ENCODE peak calls at places on chromosomes 13 and 19, in seven cellular contexts. One of them, this sample, is unnamed.
A peak's percentile ranks its signal among the peaks of the same experiment; 100 is the strongest.

GRCh38 chr19:35024095-35024494 is 6.2 kb upstream of the SCN1B start:
- DNase-seq in stomach: no peak
- DNase-seq in heart left ventricle: no peak
- DNase-seq in transverse colon: no peak
- DNase-seq in breast epithelium: no peak
- DNase-seq in IMR-90: no peak
- DNase-seq in ovary: no peak
- DNase-seq in this sample: no peak

GRCh38 chr19:18456974-18457373 is 19.0 kb upstream of the ISYNA1 start:
- DNase-seq in stomach: no peak
- DNase-seq in heart left ventricle: peak; percentile 82
- DNase-seq in transverse colon: peak; percentile 48
- DNase-seq in breast epithelium: no peak
- DNase-seq in IMR-90: no peak
- DNase-seq in ovary: no peak
- DNase-seq in this sample: peak; percentile 60

GRCh38 chr13:31970237-31970930 is 61.2 kb upstream of the FRY start:
- DNase-seq in stomach: no peak
- DNase-seq in heart left ventricle: no peak
- DNase-seq in transverse colon: no peak
- DNase-seq in breast epithelium: no peak
- DNase-seq in IMR-90: peak; percentile 93
- DNase-seq in ovary: no peak
- DNase-seq in this sample: no peak

GRCh38 chr19:1064661-1065605 is 2.0 kb upstream of the ARHGAP45 start:
- DNase-seq in stomach: peak; percentile 81
- DNase-seq in heart left ventricle: peak; percentile 67
- DNase-seq in transverse colon: peak; percentile 81
- DNase-seq in breast epithelium: no peak
- DNase-seq in IMR-90: peak; percentile 68
- DNase-seq in ovary: no peak
- DNase-seq in this sample: no peak

GRCh38 chr13:50213526-50213925 is 198.3 kb downstream of the KCNRG start:
- DNase-seq in stomach: no peak
- DNase-seq in heart left ventricle: no peak
- DNase-seq in transverse colon: no peak
- DNase-seq in breast epithelium: no peak
- DNase-seq in IMR-90: no peak
- DNase-seq in ovary: no peak
- DNase-seq in this sample: no peak

GRCh38 chr13:72556945-72557344 is 170.5 kb downstream of the MZT1 start:
- DNase-seq in stomach: no peak
- DNase-seq in heart left ventricle: no peak
- DNase-seq in transverse colon: no peak
- DNase-seq in breast epithelium: no peak
- DNase-seq in IMR-90: no peak
- DNase-seq in ovary: no peak
- DNase-seq in this sample: no peak

GRCh38 chr19:28701491-28701890 is 511.5 kb downstream of the UQCRFS1 start:
- DNase-seq in stomach: no peak
- DNase-seq in heart left ventricle: no peak
- DNase-seq in transverse colon: no peak
- DNase-seq in breast epithelium: no peak
- DNase-seq in IMR-90: no peak
- DNase-seq in ovary: no peak
- DNase-seq in this sample: no peak

GRCh38 chr19:49767380-49767779 is 579 bp downstream of the AP2A1 start:
- DNase-seq in stomach: no peak
- DNase-seq in heart left ventricle: no peak
- DNase-seq in transverse colon: no peak
- DNase-seq in breast epithelium: no peak
- DNase-seq in IMR-90: no peak
- DNase-seq in ovary: no peak
- DNase-seq in this sample: no peak

GRCh38 chr13:21020581-21020980 is 40.8 kb downstream of the LATS2 start:
- DNase-seq in stomach: no peak
- DNase-seq in heart left ventricle: peak; percentile 32
- DNase-seq in transverse colon: no peak
- DNase-seq in breast epithelium: no peak
- DNase-seq in IMR-90: no peak
- DNase-seq in ovary: no peak
- DNase-seq in this sample: no peak

GRCh38 chr13:53045110-53045509 is 16.5 kb downstream of the OLFM4 start:
- DNase-seq in stomach: peak; percentile 74
- DNase-seq in heart left ventricle: no peak
- DNase-seq in transverse colon: peak; percentile 66
- DNase-seq in breast epithelium: peak; percentile 19
- DNase-seq in IMR-90: no peak
- DNase-seq in ovary: peak; percentile 19
- DNase-seq in this sample: peak; percentile 56

GRCh38 chr19:32309711-32310390 is 35.6 kb upstream of the ZNF507 start:
- DNase-seq in stomach: no peak
- DNase-seq in heart left ventricle: no peak
- DNase-seq in transverse colon: no peak
- DNase-seq in breast epithelium: no peak
- DNase-seq in IMR-90: no peak
- DNase-seq in ovary: no peak
- DNase-seq in this sample: no peak

GRCh38 chr19:16628984-16629691 is 1.1 kb upstream of the MED26 start:
- DNase-seq in stomach: peak; percentile 48
- DNase-seq in heart left ventricle: peak; percentile 48
- DNase-seq in transverse colon: peak; percentile 65
- DNase-seq in breast epithelium: peak; percentile 30
- DNase-seq in IMR-90: peak; percentile 72
- DNase-seq in ovary: peak; percentile 67
- DNase-seq in this sample: peak; percentile 55

GRCh38 chr13:46392967-46393366 is 5.9 kb upstream of the RUBCNL start:
- DNase-seq in stomach: no peak
- DNase-seq in heart left ventricle: no peak
- DNase-seq in transverse colon: no peak
- DNase-seq in breast epithelium: no peak
- DNase-seq in IMR-90: no peak
- DNase-seq in ovary: no peak
- DNase-seq in this sample: no peak

GRCh38 chr13:75544681-75545333 is 4.8 kb upstream of the UCHL3 start:
- DNase-seq in stomach: no peak
- DNase-seq in heart left ventricle: no peak
- DNase-seq in transverse colon: no peak
- DNase-seq in breast epithelium: peak; percentile 22
- DNase-seq in IMR-90: peak; percentile 90
- DNase-seq in ovary: no peak
- DNase-seq in this sample: no peak

GRCh38 chr13:51331354-51331861 is 8.1 kb upstream of the SERPINE3 start:
- DNase-seq in stomach: no peak
- DNase-seq in heart left ventricle: no peak
- DNase-seq in transverse colon: no peak
- DNase-seq in breast epithelium: no peak
- DNase-seq in IMR-90: no peak
- DNase-seq in ovary: no peak
- DNase-seq in this sample: no peak

DNA sequence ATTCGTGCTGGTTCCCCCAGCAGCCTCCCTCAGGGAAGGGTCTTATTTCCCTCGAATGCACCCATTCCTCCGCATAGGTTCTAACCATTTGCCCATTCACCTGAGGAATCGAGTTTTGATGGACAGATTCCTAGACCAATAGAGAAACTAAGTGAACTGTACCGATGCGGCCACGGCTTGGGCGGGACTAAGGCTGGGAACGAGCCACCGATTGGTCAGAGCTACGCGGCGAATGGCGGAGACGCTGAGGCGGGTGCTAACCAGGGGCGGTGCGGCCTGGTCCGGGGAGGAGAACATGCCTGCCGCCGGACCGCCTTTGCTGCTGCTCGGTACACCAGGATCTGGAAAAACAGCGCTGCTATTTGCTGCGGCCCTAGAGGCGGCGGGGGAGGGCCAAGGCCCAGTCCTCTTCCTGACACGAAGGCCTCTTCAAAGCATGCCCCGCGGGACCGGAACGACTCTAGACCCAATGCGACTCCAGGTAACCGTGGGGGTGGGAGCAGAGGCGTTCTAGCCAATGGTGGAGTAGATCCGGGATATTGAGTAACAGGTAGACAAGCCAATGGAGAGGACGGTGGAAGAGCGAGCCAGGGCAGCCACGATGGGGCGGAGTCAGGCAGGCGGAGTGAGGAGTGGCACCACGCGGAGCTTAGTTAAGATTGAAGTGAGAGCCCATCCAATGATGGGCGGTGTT is at the start of gene SWSAP1:
- DNase-seq in stomach: peak; percentile 98
- DNase-seq in heart left ventricle: peak; percentile 99
- DNase-seq in transverse colon: peak; percentile 99
- DNase-seq in breast epithelium: peak; percentile 100
- DNase-seq in IMR-90: peak; percentile 99
- DNase-seq in ovary: peak; percentile 99
- DNase-seq in this sample: peak; percentile 97
- TF ChIP-seq POLR2A in stomach: no peak
- TF ChIP-seq POLR2A in heart left ventricle: no peak
- TF ChIP-seq POLR2A in transverse colon: peak; percentile 70
- TF ChIP-seq POLR2A in breast epithelium: peak; percentile 36
- TF ChIP-seq POLR2A in IMR-90: peak; percentile 75
- TF ChIP-seq POLR2A in ovary: peak; percentile 78
- TF ChIP-seq POLR2A in this sample: peak; percentile 22

DNA sequence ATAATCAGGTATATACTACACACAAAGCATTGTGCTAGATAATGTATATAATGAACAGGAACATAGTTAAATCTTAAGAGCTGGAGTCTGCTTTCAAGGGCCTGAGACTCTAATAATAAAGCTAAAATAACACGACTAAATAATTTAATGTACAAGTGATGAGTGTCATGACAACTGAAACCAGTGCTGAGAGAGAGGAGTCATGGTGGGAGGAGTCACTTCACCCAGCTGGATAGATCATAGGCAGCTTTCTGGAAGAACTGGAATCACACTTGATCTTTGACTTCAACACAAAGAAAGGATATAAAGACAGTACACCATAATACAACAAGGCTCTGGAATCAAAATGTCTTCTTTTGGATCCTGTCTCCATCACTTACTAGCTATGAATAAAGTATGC is 7.1 kb downstream of the RBM26 start:
- DNase-seq in stomach: no peak
- DNase-seq in heart left ventricle: no peak
- DNase-seq in transverse colon: no peak
- DNase-seq in breast epithelium: no peak
- DNase-seq in IMR-90: peak; percentile 55
- DNase-seq in ovary: no peak
- DNase-seq in this sample: no peak
- H3K4me3 ChIP-seq in stomach: no peak overlapping the region
- H3K4me3 ChIP-seq in heart left ventricle: no peak overlapping the region
- H3K4me3 ChIP-seq in transverse colon: no peak overlapping the region
- H3K4me3 ChIP-seq in breast epithelium: no peak overlapping the region
- H3K4me3 ChIP-seq in IMR-90: no peak overlapping the region
- H3K4me3 ChIP-seq in ovary: no peak overlapping the region
- H3K4me3 ChIP-seq in this sample: no peak overlapping the region

DNA sequence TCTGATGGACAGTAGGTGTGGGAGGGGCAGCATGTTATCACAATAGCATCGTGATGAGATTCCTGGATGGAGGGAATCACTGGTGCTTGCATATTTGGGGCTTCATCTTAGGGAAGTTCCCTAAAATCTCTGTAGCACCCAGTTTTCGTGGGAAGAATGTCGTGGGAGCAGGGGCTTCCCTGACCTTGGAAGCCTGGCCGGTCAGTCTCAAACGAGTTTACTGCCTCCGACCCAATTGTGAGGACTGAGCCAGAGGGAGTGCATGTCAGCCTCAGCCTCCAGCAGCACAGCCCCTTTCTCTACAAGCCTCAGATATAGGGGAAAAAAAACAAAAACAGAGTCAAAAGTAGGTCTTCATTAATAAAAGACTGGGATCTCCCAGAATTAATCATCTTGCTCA is 32.2 kb downstream of the COL4A2 start:
- DNase-seq in stomach: no peak
- DNase-seq in heart left ventricle: peak; percentile 20
- DNase-seq in transverse colon: no peak
- DNase-seq in breast epithelium: no peak
- DNase-seq in IMR-90: no peak
- DNase-seq in ovary: no peak
- DNase-seq in this sample: no peak
- H3K4me1 ChIP-seq in stomach: peaks cover 75% of the 10 kb centered on the region
- H3K4me1 ChIP-seq in heart left ventricle: peaks cover 71% of the 10 kb centered on the region
- H3K4me1 ChIP-seq in transverse colon: peaks cover 87% of the 10 kb centered on the region
- H3K4me1 ChIP-seq in breast epithelium: peaks cover 16% of the 10 kb centered on the region
- H3K4me1 ChIP-seq in IMR-90: peaks cover 58% of the 10 kb centered on the region
- H3K4me1 ChIP-seq in ovary: peaks cover 25% of the 10 kb centered on the region
- H3K4me1 ChIP-seq in this sample: peaks cover 52% of the 10 kb centered on the region

GRCh38 chr19:2542341-2543069 is 66.6 kb downstream of the GADD45B start:
- DNase-seq in stomach: no peak
- DNase-seq in heart left ventricle: no peak
- DNase-seq in transverse colon: peak; percentile 34
- DNase-seq in breast epithelium: no peak
- DNase-seq in IMR-90: peak; percentile 71
- DNase-seq in ovary: no peak
- DNase-seq in this sample: no peak

GRCh38 chr19:2546128-2547032 is 70.5 kb downstream of the GADD45B start:
- DNase-seq in stomach: peak; percentile 64
- DNase-seq in heart left ventricle: peak; percentile 93
- DNase-seq in transverse colon: peak; percentile 64
- DNase-seq in breast epithelium: peak; percentile 80
- DNase-seq in IMR-90: no peak
- DNase-seq in ovary: peak; percentile 71
- DNase-seq in this sample: peak; percentile 67

GRCh38 chr19:2540646-2541454 is 64.9 kb downstream of the GADD45B start:
- DNase-seq in stomach: peak; percentile 89
- DNase-seq in heart left ventricle: peak; percentile 95
- DNase-seq in transverse colon: peak; percentile 82
- DNase-seq in breast epithelium: peak; percentile 98
- DNase-seq in IMR-90: peak; percentile 97
- DNase-seq in ovary: peak; percentile 87
- DNase-seq in this sample: peak; percentile 78

GRCh38 chr19:2544576-2545415 is 68.9 kb downstream of the GADD45B start:
- DNase-seq in stomach: no peak
- DNase-seq in heart left ventricle: no peak
- DNase-seq in transverse colon: no peak
- DNase-seq in breast epithelium: no peak
- DNase-seq in IMR-90: no peak
- DNase-seq in ovary: no peak
- DNase-seq in this sample: no peak

DNA sequence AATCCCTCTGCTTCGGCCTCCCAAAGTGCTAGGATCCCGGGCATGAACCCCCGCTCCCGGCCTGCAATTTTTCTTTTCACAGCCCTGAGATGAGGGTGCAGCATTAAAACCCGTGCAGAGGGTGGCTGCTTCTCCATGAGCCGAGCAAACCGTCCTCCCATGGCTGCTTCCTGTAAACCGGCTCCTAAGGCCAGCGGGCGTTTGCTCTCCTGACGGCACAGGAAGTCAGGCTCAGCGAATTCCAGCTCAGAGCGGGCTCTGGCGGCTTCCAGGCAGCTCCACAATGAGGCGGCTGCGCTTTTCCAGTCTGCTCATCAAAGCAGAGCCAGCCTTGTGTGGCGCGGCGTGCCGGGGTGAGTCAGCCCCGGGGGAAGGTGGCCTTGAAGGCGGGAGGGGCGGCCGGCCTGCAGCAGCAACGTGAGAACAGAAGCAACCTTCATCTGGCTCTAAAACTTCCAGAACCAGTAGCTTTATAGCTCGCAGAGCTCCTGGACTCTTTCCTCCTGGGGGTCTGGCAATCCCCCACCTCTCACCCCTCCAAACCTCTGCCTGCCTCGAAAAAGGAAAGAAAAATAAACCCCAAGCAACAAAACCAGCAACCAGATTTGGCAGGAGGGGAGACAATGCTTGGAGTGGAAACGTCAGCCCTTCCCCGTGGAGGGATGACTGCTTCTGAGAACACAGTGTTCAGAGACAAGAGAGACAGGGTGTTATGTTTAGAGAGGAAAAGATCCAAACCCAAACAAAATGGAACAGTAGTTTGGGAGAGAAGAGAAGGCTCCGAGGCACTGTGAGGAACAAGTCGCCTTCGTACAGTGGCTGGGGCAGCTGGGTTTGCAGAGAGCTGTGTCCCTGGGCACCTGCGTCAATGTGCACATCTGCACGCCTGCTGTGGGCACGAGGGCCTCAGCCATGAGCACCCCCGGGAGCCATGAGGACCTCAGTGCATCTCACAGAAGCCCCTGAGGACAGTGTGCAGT is 67.8 kb downstream of the GADD45B start:
- DNase-seq in stomach: peak; percentile 91
- DNase-seq in heart left ventricle: peak; percentile 98
- DNase-seq in transverse colon: peak; percentile 90
- DNase-seq in breast epithelium: peak; percentile 94
- DNase-seq in IMR-90: peak; percentile 98
- DNase-seq in ovary: peak; percentile 94
- DNase-seq in this sample: peak; percentile 88
- TF ChIP-seq POLR2A in stomach: no peak
- TF ChIP-seq POLR2A in heart left ventricle: peak; percentile 50
- TF ChIP-seq POLR2A in transverse colon: peak; percentile 46
- TF ChIP-seq POLR2A in breast epithelium: no peak
- TF ChIP-seq POLR2A in IMR-90: no peak
- TF ChIP-seq POLR2A in ovary: peak; percentile 27
- TF ChIP-seq POLR2A in this sample: peak; percentile 53

This sample was measured in tibial nerve.